ENCODE peak calls at places on chromosomes 6 and 20, in four cellular contexts. W is astrocyte of the hippocampus, D is lung, F is NCI-H510A treated with DMSO at 0.1 percent for 48 hours. M is an unnamed sample.

GRCh38 chr6:2630362-2630761 is 120.4 kb downstream of the MYLK4 start:
- DNase-seq in F (no peak), W (peak), D (no peak), M (no peak)

GRCh38 chr6:160978141-160978926 is 13.2 kb upstream of the MAP3K4 start:
- DNase-seq in W (peak), D (no peak), F (no peak), M (no peak)

GRCh38 chr6:135972120-135972519 is 120.6 kb downstream of the PDE7B start:
- DNase-seq in D (no peak), W (no peak), F (no peak), M (no peak)

GRCh38 chr6:37980222-37980595 is 160.7 kb downstream of the ZFAND3 start:
- DNase-seq in D (no peak), W (no peak), F (no peak), M (peak)

GRCh38 chr6:139853302-139853992 is 479.0 kb upstream of the CITED2 start:
- DNase-seq in W (no peak), F (no peak), D (no peak), M (no peak)

GRCh38 chr6:21508753-21509152 is 84.8 kb upstream of the SOX4 start:
- DNase-seq in W (no peak), D (no peak), F (no peak), M (peak)

GRCh38 chr20:38471987-38472512 is 593 bp upstream of the RALGAPB start:
- DNase-seq in W (no peak), D (no peak), F (no peak), M (peak)

GRCh38 chr6:114439414-114439813 is 96.6 kb upstream of the HS3ST5 start:
- DNase-seq in F (no peak), D (no peak), W (no peak), M (no peak)

GRCh38 chr20:25223765-25224720 is 23.8 kb upstream of the PYGB start:
- DNase-seq in W (no peak), D (no peak), F (no peak), M (no peak)

GRCh38 chr20:47612670-47613069 is 111.0 kb downstream of the NCOA3 start:
- DNase-seq in F (no peak), D (no peak), W (no peak), M (no peak)

GRCh38 chr6:15264902-15265761 is 19.3 kb downstream of the JARID2 start:
- DNase-seq in W (peak), F (no peak), D (no peak), M (no peak)

GRCh38 chr6:56505861-56506260 is 136.8 kb downstream of the DST start:
- DNase-seq in W (no peak), F (no peak), D (no peak), M (no peak)

GRCh38 chr6:3623451-3624267 is 127.9 kb downstream of the PXDC1 start:
- DNase-seq in W (no peak), F (no peak), D (no peak), M (no peak)

GRCh38 chr6:26175428-26176181 is 88.4 kb downstream of the HFE start:
- DNase-seq in F (peak), D (no peak), W (peak), M (no peak)

GRCh38 chr6:72948153-72948552 is 277.1 kb downstream of the KHDC1L start:
- DNase-seq in W (no peak), F (no peak), D (no peak), M (no peak)

M was measured in DMS79 treated with DMSO at 0.1 percent for 48 hours.